ENCODE peak calls at places on chromosomes 11 and 22, in nine cellular contexts. B is mesendoderm, Q is uterus, J is fibroblast of lung, F is thoracic aorta, A is tibial artery, U is heart left ventricle, O is MM.1S, Z is neuronal stem cell. Y is an unnamed sample.

GRCh38 chr11:96990934-96991333 is 601.1 kb downstream of the JRKL start:
- DNase-seq in Q (no peak), A (no peak), O (no peak), J (no peak), B (no peak), F (no peak), U (no peak), Z (no peak), Y (no peak)

GRCh38 chr22:20258584-20259335 is 9.4 kb downstream of the RTN4R start:
- DNase-seq in O (no peak), Z (no peak), J (no peak), Q (no peak), F (no peak), B (no peak), U (no peak), A (no peak), Y (no peak)

GRCh38 chr22:29004647-29005371 is 56.8 kb downstream of the C22orf31 start:
- DNase-seq in Q (peak), U (peak), Z (peak), O (no peak), J (peak), B (peak), F (no peak), A (no peak), Y (no peak)

GRCh38 chr11:1694846-1695547 is 2.0 kb upstream of the KRTAP5-6 start:
- DNase-seq in F (no peak), Q (no peak), A (no peak), O (no peak), U (no peak), Z (no peak), J (no peak), B (no peak), Y (no peak)

GRCh38 chr11:85825590-85825989 is 14.6 kb upstream of the SYTL2 start:
- DNase-seq in F (no peak), O (no peak), U (no peak), A (no peak), Z (no peak), J (no peak), Q (no peak), B (no peak), Y (no peak)

GRCh38 chr22:29799217-29799680 is 32.1 kb downstream of the UQCR10 start:
- DNase-seq in J (peak), U (peak), Q (peak), O (no peak), B (no peak), A (peak), Z (no peak), F (peak), Y (peak)

GRCh38 chr11:112817376-112817775 is 143.8 kb upstream of the NCAM1 start:
- DNase-seq in B (peak), A (no peak), Z (no peak), U (no peak), O (no peak), J (no peak), F (no peak), Q (no peak), Y (no peak)

GRCh38 chr11:17877886-17878285 is 135.0 kb downstream of the SERGEF start:
- DNase-seq in Q (no peak), O (no peak), Z (no peak), B (no peak), U (no peak), A (no peak), F (no peak), J (no peak), Y (no peak)

GRCh38 chr11:104897891-104898684 is at the start of gene CASP12:
- DNase-seq in B (peak), A (no peak), Z (no peak), O (no peak), F (no peak), U (no peak), Q (no peak), J (no peak), Y (no peak)

GRCh38 chr11:130581631-130582030 is 133.2 kb downstream of the ADAMTS15 start:
- DNase-seq in A (no peak), B (peak), F (no peak), Z (no peak), O (peak), U (no peak), Q (no peak), J (peak), Y (no peak)

GRCh38 chr22:24962094-24962493 is 9.6 kb downstream of the KIAA1671 start:
- DNase-seq in J (no peak), O (no peak), B (no peak), Q (no peak), F (no peak), A (no peak), Z (no peak), U (no peak), Y (no peak)

GRCh38 chr22:23527971-23528740 is 51.9 kb downstream of the IGLL1 start:
- DNase-seq in A (no peak), Q (no peak), Z (no peak), B (no peak), U (no peak), J (no peak), O (no peak), F (no peak), Y (no peak)

GRCh38 chr11:124536520-124536919 is 6.9 kb downstream of the OR8B12 start:
- DNase-seq in A (peak), O (no peak), F (no peak), Z (no peak), U (peak), J (peak), B (peak), Q (no peak), Y (no peak)

GRCh38 chr11:11701070-11701469 is 79.3 kb upstream of the GALNT18 start:
- DNase-seq in Z (no peak), J (peak), F (no peak), O (no peak), U (peak), B (no peak), A (no peak), Q (no peak), Y (peak)

GRCh38 chr11:11708256-11708655 is 86.5 kb upstream of the GALNT18 start:
- DNase-seq in Z (no peak), J (no peak), U (no peak), F (no peak), B (no peak), Q (no peak), A (no peak), O (no peak), Y (no peak)

GRCh38 chr11:11703885-11704284 is 82.1 kb upstream of the GALNT18 start:
- DNase-seq in J (no peak), O (no peak), Q (no peak), Z (no peak), B (no peak), U (no peak), F (no peak), A (no peak), Y (no peak)

GRCh38 chr11:11709447-11710239 is 87.8 kb upstream of the GALNT18 start:
- DNase-seq in Z (no peak), B (no peak), J (no peak), Q (no peak), U (no peak), O (no peak), A (no peak), F (no peak), Y (no peak)

DNA sequence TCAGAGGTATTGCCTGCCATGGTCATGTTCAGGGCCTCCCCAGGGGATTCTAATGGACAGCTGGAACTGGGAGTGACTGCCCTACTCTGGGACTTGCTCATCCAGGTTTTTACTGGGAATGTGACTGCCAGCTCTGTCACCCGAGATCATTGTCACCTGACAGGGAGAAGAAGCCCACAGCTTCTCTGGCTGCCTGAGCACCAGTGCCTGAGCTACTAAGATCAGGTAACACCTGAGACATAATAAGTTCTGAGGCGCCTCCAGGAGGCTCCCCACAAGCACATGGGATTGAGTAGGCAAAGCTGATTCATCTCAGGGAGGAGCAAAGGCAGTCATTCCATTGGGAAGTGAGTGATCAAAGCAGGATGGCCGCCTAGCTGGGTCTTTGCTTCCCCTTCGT is 84.2 kb upstream of the GALNT18 start:
- DNase-seq in J (no peak), A (no peak), Q (no peak), F (no peak), U (no peak), B (peak), Z (no peak), O (no peak), Y (peak)
- H3K27ac ChIP-seq in J (no peak), A (no peak), Q (no peak), F (no peak), U (no peak), B (no peak), Z (no peak), O (no peak), Y (no peak)

DNA sequence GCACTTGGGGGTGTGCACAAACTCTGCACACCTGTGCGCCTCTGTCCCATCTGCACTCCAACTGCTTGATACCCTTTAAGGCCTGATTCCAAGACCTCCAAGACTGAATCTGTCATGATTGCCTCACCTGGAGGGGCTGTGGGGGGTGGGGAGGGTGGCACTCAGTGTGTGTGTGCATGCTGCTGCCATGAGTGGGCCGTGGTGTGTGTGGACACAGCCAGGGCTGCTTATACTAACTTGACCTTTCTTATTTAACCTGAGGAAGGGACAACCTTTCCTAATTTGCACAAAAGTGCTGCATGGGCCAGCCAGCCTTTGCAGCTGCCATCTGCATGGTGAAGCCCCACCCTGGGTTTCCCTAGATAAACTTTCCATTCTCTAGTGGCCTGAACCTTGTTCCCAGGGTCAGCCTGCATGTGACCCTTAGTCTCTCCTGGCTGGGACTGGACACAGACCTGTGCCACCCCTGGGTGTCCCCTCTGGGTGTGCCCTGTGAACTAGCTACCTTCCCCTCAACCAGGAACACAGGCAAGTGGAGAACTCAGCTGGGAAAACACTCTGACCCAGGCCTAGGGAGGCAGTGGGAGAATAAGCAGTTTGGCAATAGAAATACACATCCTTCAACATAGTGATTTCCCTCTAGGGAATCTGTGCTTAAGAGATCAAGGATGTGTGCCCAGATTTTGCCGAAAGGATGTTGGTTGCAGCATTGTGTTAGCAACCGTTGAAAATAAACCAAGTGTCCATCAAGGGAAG is 45.4 kb upstream of the DKK3 start:
- DNase-seq in A (peak), Q (no peak), B (no peak), F (no peak), J (no peak), Z (no peak), O (no peak), U (no peak), Y (no peak)
- H3K27ac ChIP-seq in A (peak), Q (peak), B (no peak), F (peak), J (peak), Z (no peak), O (no peak), U (no peak), Y (peak)

DNA sequence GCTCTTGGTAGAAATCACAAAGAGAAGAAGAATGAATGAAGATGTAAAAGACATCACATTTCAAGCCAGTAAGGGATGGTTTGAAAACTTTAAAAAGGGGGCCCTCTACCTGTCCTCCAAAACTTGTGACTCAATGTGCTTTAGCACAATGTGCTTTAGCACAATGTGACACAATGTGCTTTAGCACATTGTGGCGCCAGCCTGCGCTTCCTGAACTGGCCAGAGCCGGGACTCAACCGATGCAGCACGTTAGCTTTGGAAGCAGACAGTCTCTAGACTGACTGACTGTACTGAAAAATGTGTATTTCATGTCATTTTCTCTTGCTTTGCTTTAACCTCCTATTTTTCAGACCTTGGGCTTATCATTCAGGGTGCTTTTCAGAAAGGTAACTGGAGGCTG is 63.5 kb downstream of the FAM83F start:
- DNase-seq in J (no peak), Q (no peak), Z (no peak), U (no peak), A (no peak), B (no peak), O (no peak), F (no peak), Y (no peak)
- H3K27ac ChIP-seq in J (no peak), Q (no peak), Z (no peak), U (no peak), A (no peak), B (no peak), O (no peak), F (no peak), Y (no peak)

GRCh38 chr11:59800390-59801037 is 10.1 kb downstream of the MRPL16 start:
- DNase-seq in U (no peak), F (no peak), A (no peak), O (no peak), B (no peak), J (no peak), Z (no peak), Q (no peak), Y (no peak)
- H3K27ac ChIP-seq in U (peak), F (no peak), A (no peak), O (no peak), B (no peak), J (no peak), Z (no peak), Q (no peak), Y (no peak)

DNA sequence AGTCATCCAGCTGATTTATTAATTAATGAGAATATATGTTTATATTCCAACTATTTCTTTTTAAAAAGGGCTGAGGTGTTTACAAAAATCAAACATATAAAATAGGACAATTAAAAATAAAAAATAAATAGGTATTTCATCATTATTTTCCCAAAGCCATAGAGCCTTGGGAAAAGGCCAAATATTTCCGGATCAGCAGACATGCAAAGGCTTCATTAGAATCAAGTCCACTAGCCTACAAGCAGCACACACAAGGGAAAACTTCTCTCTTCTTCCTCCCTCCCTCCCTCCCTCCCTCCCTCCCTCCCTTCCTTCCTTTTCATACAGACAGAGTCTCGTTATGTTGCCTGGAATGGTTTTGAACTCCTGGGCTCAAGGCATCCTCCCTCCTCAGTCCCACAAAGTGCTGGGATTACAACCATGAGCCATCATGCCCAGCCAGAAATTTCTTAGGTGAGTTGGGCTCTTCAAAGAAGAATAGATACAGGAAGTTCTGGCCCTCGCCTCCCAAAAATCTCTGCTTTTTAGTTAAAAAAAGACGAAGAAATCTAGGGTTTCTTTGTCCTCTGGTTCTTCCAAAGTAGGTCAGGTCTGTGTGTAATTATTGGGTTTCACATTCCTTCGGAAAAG is 121.2 kb downstream of the SIK3 start:
- DNase-seq in F (no peak), B (peak), O (no peak), J (peak), Q (no peak), Z (no peak), U (no peak), A (no peak), Y (no peak)
- H3K27ac ChIP-seq in F (no peak), B (no peak), O (no peak), J (no peak), Q (no peak), Z (no peak), U (no peak), A (no peak), Y (no peak)

GRCh38 chr22:49517721-49518120 is 310.0 kb downstream of the BRD1 start:
- DNase-seq in Q (no peak), U (no peak), O (no peak), J (no peak), B (no peak), A (no peak), F (no peak), Z (no peak), Y (no peak)
- H3K27ac ChIP-seq in Q (no peak), U (no peak), O (no peak), J (no peak), B (no peak), A (no peak), F (no peak), Z (no peak), Y (no peak)

GRCh38 chr11:65649656-65650546 is 12.0 kb downstream of the SIPA1 start:
- DNase-seq in Z (no peak), U (peak), B (no peak), J (no peak), A (no peak), Q (no peak), O (no peak), F (no peak), Y (no peak)

GRCh38 chr11:65651589-65652510 is 10.9 kb downstream of the RELA start:
- DNase-seq in U (peak), B (no peak), J (peak), O (no peak), F (no peak), A (no peak), Z (no peak), Q (peak), Y (peak)

GRCh38 chr11:65650547-65651338 is 12.0 kb downstream of the RELA start:
- DNase-seq in Q (peak), Z (no peak), A (no peak), J (no peak), F (no peak), U (peak), O (no peak), B (peak), Y (no peak)

GRCh38 chr11:65652511-65653228 is 10.0 kb downstream of the RELA start:
- DNase-seq in U (peak), A (peak), B (peak), F (peak), Q (peak), J (peak), Z (peak), O (peak), Y (peak)

GRCh38 chr11:65651339-65651588 is 11.5 kb downstream of the RELA start:
- DNase-seq in J (no peak), F (no peak), B (no peak), O (no peak), A (no peak), Z (no peak), U (no peak), Q (peak), Y (no peak)
- H3K27ac ChIP-seq in J (peak), F (peak), B (no peak), O (no peak), A (peak), Z (no peak), U (peak), Q (peak), Y (peak)

GRCh38 chr11:122681731-122682130 is 26.2 kb downstream of the UBASH3B start:
- DNase-seq in F (no peak), B (peak), Q (no peak), A (no peak), Z (no peak), U (no peak), J (peak), O (no peak), Y (no peak)
- H3K27ac ChIP-seq in F (no peak), B (no peak), Q (no peak), A (no peak), Z (no peak), U (no peak), J (no peak), O (no peak), Y (no peak)

GRCh38 chr22:38207898-38208432 is 6.2 kb downstream of the MAFF start:
- DNase-seq in B (peak), Q (no peak), J (no peak), F (no peak), Z (no peak), U (no peak), A (no peak), O (no peak), Y (no peak)

GRCh38 chr22:38205261-38206128 is 3.7 kb downstream of the MAFF start:
- DNase-seq in F (peak), O (no peak), Q (peak), U (peak), Z (no peak), A (peak), J (peak), B (no peak), Y (no peak)

GRCh38 chr22:38211556-38211955 is 9.8 kb downstream of the MAFF start:
- DNase-seq in A (no peak), J (no peak), Q (no peak), U (no peak), Z (no peak), B (no peak), F (no peak), O (no peak), Y (no peak)

GRCh38 chr22:38212442-38212841 is 10.6 kb downstream of the MAFF start:
- DNase-seq in F (no peak), Q (no peak), Z (no peak), J (no peak), O (no peak), U (no peak), A (no peak), B (no peak), Y (no peak)

DNA sequence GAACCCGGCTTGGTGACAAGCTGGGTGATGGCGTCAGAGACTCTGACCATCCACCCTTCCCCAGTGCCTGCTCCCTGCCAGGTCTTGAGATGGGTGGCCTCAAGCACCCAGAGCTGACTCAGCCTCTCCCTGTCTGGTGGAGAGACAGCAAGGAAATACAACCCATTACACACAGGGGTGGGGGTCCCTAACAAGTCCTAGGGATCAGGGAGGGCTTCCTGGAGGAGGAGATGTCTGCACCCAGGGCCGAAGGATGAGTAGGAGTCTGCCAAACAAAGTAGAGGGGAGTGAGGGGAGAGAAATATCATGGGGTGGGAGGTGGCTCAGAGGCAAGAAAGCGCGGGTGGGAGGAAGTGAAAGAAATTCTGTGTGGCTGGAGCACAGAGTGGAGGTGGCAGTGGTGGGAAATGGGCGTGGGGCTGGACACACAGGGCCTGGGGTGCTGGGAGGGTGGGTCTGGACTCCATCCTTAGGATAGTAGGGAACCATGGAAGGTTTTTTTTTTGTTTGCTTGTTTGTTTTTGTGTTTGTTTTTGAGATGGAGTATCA is 6.8 kb downstream of the MAFF start:
- DNase-seq in J (no peak), B (no peak), U (no peak), Q (no peak), O (no peak), Z (no peak), F (no peak), A (no peak), Y (no peak)
- H3K27ac ChIP-seq in J (peak), B (no peak), U (no peak), Q (no peak), O (no peak), Z (no peak), F (no peak), A (no peak), Y (peak)

Y was measured in RWPE1.